ENCODE peak calls at places on chromosomes 3 and 15, in eight cellular contexts. Y is lower leg skin; A is GM20000; G is choroid plexus epithelial cell; H is A172; C is cardiac fibroblast; Z is activated CD4-positive, alpha-beta T cell treated with anti-CD3 and anti-CD28 coated beads, Interleukin-2, amount 50 U/mL, for 1 hour; W is H4. D is an unnamed sample.

GRCh38 chr15:23035964-23036566 is 3.3 kb downstream of the TUBGCP5 start:
- DNase-seq in Y (peak; percentile 28), A (peak; percentile 56), G (peak; percentile 69), H (peak; percentile 37), C (peak; percentile 56), Z (peak; percentile 39), W (peak; percentile 52), D (peak; percentile 74)

GRCh38 chr15:71366522-71366921 is 251.3 kb downstream of the THSD4 start:
- DNase-seq in Y (no peak), A (no peak), G (no peak), H (no peak), C (no peak), Z (no peak), W (no peak), D (no peak)

GRCh38 chr3:63662500-63662899 is 10.0 kb downstream of the SNTN start:
- DNase-seq in Y (no peak), A (no peak), G (no peak), H (no peak), C (no peak), Z (no peak), W (no peak), D (no peak)

GRCh38 chr3:127685708-127686511 is 13.2 kb downstream of the ABTB1 start:
- DNase-seq in Y (no peak), A (no peak), G (no peak), H (no peak), C (no peak), Z (no peak), W (no peak), D (no peak)

GRCh38 chr3:142027713-142028112 is 121.6 kb downstream of the TFDP2 start:
- DNase-seq in Y (no peak), A (peak; percentile 10), G (peak; percentile 43), H (peak; percentile 33), C (peak; percentile 43), Z (no peak), W (no peak), D (peak; percentile 76)

GRCh38 chr3:179750720-179751328 is 98.0 kb downstream of the USP13 start:
- DNase-seq in Y (no peak), A (no peak), G (peak; percentile 60), H (peak; percentile 22), C (peak; percentile 37), Z (no peak), W (peak; percentile 20), D (peak; percentile 31)

GRCh38 chr15:62428259-62428658 is 263.2 kb upstream of the C2CD4B start:
- DNase-seq in Y (no peak), A (no peak), G (no peak), H (no peak), C (no peak), Z (no peak), W (peak; percentile 31), D (no peak)

GRCh38 chr3:38558864-38559263 is 62.7 kb downstream of the EXOG start:
- DNase-seq in Y (no peak), A (no peak), G (no peak), H (no peak), C (no peak), Z (no peak), W (no peak), D (no peak)

GRCh38 chr3:24017305-24017704 is 72.2 kb downstream of the NR1D2 start:
- DNase-seq in Y (no peak), A (no peak), G (no peak), H (no peak), C (no peak), Z (no peak), W (no peak), D (peak; percentile 45)

GRCh38 chr3:10672422-10672821 is 143.6 kb upstream of the SLC6A11 start:
- DNase-seq in Y (no peak), A (no peak), G (no peak), H (no peak), C (no peak), Z (no peak), W (no peak), D (no peak)

GRCh38 chr3:189071452-189071851 is 100.3 kb upstream of the TPRG1 start:
- DNase-seq in Y (no peak), A (no peak), G (no peak), H (peak; percentile 37), C (no peak), Z (no peak), W (no peak), D (no peak)

GRCh38 chr3:194139085-194139976 is 3.4 kb downstream of the HES1 start:
- DNase-seq in Y (no peak), A (peak; percentile 45), G (peak; percentile 79), H (peak; percentile 37), C (peak; percentile 81), Z (no peak), W (peak; percentile 80), D (no peak)

GRCh38 chr15:40137011-40137906 is 23.6 kb upstream of the BUB1B start:
- DNase-seq in Y (no peak), A (no peak), G (no peak), H (no peak), C (no peak), Z (no peak), W (no peak), D (no peak)

D was measured in LHCN-M2.